ENCODE peak calls at places on chromosomes 6 and 20, in four cellular contexts. N is stimulated activated CD8-positive, alpha-beta memory T cell treated with anti-CD3 and anti-CD28 coated beads, Interleukin-12 subunit alpha, Interleukin-12 subunit beta, amount 100 ng/mL, for 4 hours; T is T1000; S is NAMALWA. E is an unnamed sample.

GRCh38 chr6:31907158-31907813 is 5.4 kb upstream of the ZBTB12 start:
- DNase-seq in N (no peak), T (no peak), S (peak), E (no peak)

GRCh38 chr6:44247338-44248302 is 719 bp downstream of the HSP90AB1 start:
- DNase-seq in N (peak), T (peak), S (peak), E (peak)

GRCh38 chr6:157274116-157274470 is 49.2 kb downstream of the TMEM242 start:
- DNase-seq in N (no peak), T (no peak), S (no peak), E (no peak)

GRCh38 chr20:341682-342081 is 5.2 kb upstream of the NRSN2 start:
- DNase-seq in N (no peak), T (no peak), S (no peak), E (no peak)

GRCh38 chr20:1307571-1307971 is 21.4 kb downstream of the SDCBP2 start:
- DNase-seq in N (no peak), T (no peak), S (no peak), E (no peak)

GRCh38 chr20:31605902-31606677 is 1.0 kb downstream of the ID1 start:
- DNase-seq in N (no peak), T (no peak), S (peak), E (no peak)

GRCh38 chr6:142786476-142786875 is 158.5 kb downstream of the HIVEP2 start:
- DNase-seq in N (no peak), T (no peak), S (no peak), E (no peak)

GRCh38 chr6:1386310-1386709 is 3.1 kb upstream of the FOXF2 start:
- DNase-seq in N (no peak), T (no peak), S (no peak), E (no peak)

GRCh38 chr20:33423141-33423834 is 20.3 kb downstream of the SNTA1 start:
- DNase-seq in N (no peak), T (no peak), S (no peak), E (no peak)

GRCh38 chr20:2451939-2452732 is 18.5 kb downstream of the SNRPB start:
- DNase-seq in N (no peak), T (peak), S (peak), E (peak)

GRCh38 chr20:4813839-4814695 is 92.4 kb downstream of the PRND start:
- DNase-seq in N (no peak), T (no peak), S (peak), E (peak)